ENCODE peak calls at places on chromosomes 5 and 9, in nine cellular contexts. L is IMR-90, X is choroid plexus epithelial cell, F is GM10248, N is HT1080, Z is SK-N-MC, Q is astrocyte of the spinal cord, P is stomach, R is GM04504. H is an unnamed sample.

GRCh38 chr5:64768358-64769312 is at the start of the genes CWC27 and SREK1IP1:
- DNase-seq in L (peak), X (peak), F (peak), N (peak), Z (peak), Q (peak), P (peak), R (peak), H (peak)

GRCh38 chr9:126531035-126531571 is 82.6 kb upstream of the LMX1B start:
- DNase-seq in L (no peak), X (no peak), F (no peak), N (no peak), Z (no peak), Q (no peak), P (no peak), R (no peak), H (no peak)

GRCh38 chr9:69946800-69947437 is 96.7 kb upstream of the MAMDC2 start:
- DNase-seq in L (peak), X (peak), F (no peak), N (peak), Z (no peak), Q (peak), P (no peak), R (peak), H (peak)

GRCh38 chr9:113808391-113809191 is 67.5 kb upstream of the ZNF618 start:
- DNase-seq in L (peak), X (peak), F (peak), N (peak), Z (no peak), Q (peak), P (no peak), R (peak), H (peak)

GRCh38 chr5:141040763-141041426 is 10.3 kb upstream of the PCDHB1 start:
- DNase-seq in L (peak), X (peak), F (peak), N (peak), Z (peak), Q (peak), P (peak), R (peak), H (peak)

GRCh38 chr9:134181648-134182034 is 17.3 kb upstream of the RNU6ATAC start:
- DNase-seq in L (no peak), X (no peak), F (no peak), N (no peak), Z (no peak), Q (no peak), P (no peak), R (no peak), H (no peak)

GRCh38 chr5:79850941-79851693 is 139.9 kb downstream of the MTX3 start:
- DNase-seq in L (no peak), X (no peak), F (no peak), N (no peak), Z (no peak), Q (no peak), P (no peak), R (no peak), H (no peak)

GRCh38 chr5:150022163-150022540 is 21.6 kb downstream of the HMGXB3 start:
- DNase-seq in L (peak), X (peak), F (no peak), N (peak), Z (no peak), Q (peak), P (no peak), R (peak), H (peak)

GRCh38 chr5:19886123-19886921 is 101.7 kb downstream of the CDH18 start:
- DNase-seq in L (peak), X (peak), F (no peak), N (peak), Z (no peak), Q (peak), P (no peak), R (no peak), H (peak)

GRCh38 chr5:17398439-17398838 is 99.6 kb upstream of the TAF11L2 start:
- DNase-seq in L (peak), X (peak), F (no peak), N (peak), Z (no peak), Q (peak), P (no peak), R (peak), H (peak)

GRCh38 chr9:129944501-129945116 is 98.4 kb downstream of the FNBP1 start:
- DNase-seq in L (no peak), X (no peak), F (no peak), N (no peak), Z (no peak), Q (no peak), P (no peak), R (no peak), H (no peak)

GRCh38 chr5:171845857-171846785 is 60.5 kb downstream of the SMIM23 start:
- DNase-seq in L (peak), X (no peak), F (no peak), N (no peak), Z (no peak), Q (no peak), P (no peak), R (no peak), H (peak)

GRCh38 chr5:127088226-127088625 is 14.9 kb upstream of the C5orf63 start:
- DNase-seq in L (peak), X (peak), F (no peak), N (peak), Z (no peak), Q (peak), P (no peak), R (peak), H (peak)

GRCh38 chr9:613771-614347 is 227.6 kb upstream of the DMRT1 start:
- DNase-seq in L (peak), X (peak), F (peak), N (peak), Z (peak), Q (peak), P (peak), R (peak), H (peak)

GRCh38 chr5:56414056-56414455 is 180.9 kb upstream of the ANKRD55 start:
- DNase-seq in L (no peak), X (no peak), F (no peak), N (no peak), Z (peak), Q (no peak), P (no peak), R (no peak), H (no peak)

GRCh38 chr5:149397530-149397929 is 18.4 kb upstream of the IL17B start:
- DNase-seq in L (peak), X (peak), F (no peak), N (peak), Z (no peak), Q (peak), P (no peak), R (peak), H (peak)

GRCh38 chr5:86737579-86737978 is 119.8 kb downstream of the COX7C start:
- DNase-seq in L (no peak), X (no peak), F (no peak), N (no peak), Z (no peak), Q (no peak), P (no peak), R (no peak), H (no peak)

GRCh38 chr5:174176511-174176910 is 131.0 kb downstream of the NSG2 start:
- DNase-seq in L (no peak), X (no peak), F (no peak), N (no peak), Z (no peak), Q (no peak), P (no peak), R (no peak), H (no peak)

GRCh38 chr5:38831909-38832308 is 13.9 kb upstream of the OSMR start:
- DNase-seq in L (peak), X (peak), F (peak), N (no peak), Z (no peak), Q (peak), P (no peak), R (no peak), H (peak)

GRCh38 chr5:126124706-126125345 is 298.4 kb upstream of the GRAMD2B start:
- DNase-seq in L (peak), X (peak), F (no peak), N (peak), Z (no peak), Q (peak), P (no peak), R (no peak), H (peak)

GRCh38 chr5:40089269-40089668 is 590.4 kb upstream of the PTGER4 start:
- DNase-seq in L (peak), X (peak), F (no peak), N (no peak), Z (no peak), Q (no peak), P (no peak), R (no peak), H (peak)

H was measured in LHCN-M2.